ENCODE peak calls at places on chromosomes 7 and 10, in seven cellular contexts. W is SK-N-SH, K is hepatocyte, G is neural progenitor cell, U is GM23248, H is MM.1S, Y is PC-3. Z is an unnamed sample.

GRCh38 chr7:70619130-70619529 is 512.8 kb upstream of the GALNT17 start:
- DNase-seq in W (peak; percentile 58), Y (no peak), H (no peak), G (peak; percentile 69), U (no peak), K (no peak), Z (peak; percentile 55)

GRCh38 chr7:44618754-44619153 is 12.3 kb downstream of the OGDH start:
- DNase-seq in K (peak; percentile 63), H (no peak), G (no peak), Y (peak; percentile 86), W (no peak), U (no peak), Z (no peak)

GRCh38 chr10:119393421-119393820 is 149.1 kb downstream of the RGS10 start:
- DNase-seq in U (no peak), K (no peak), H (no peak), W (no peak), Y (no peak), G (no peak), Z (no peak)

GRCh38 chr7:135879238-135879637 is 97.9 kb downstream of the MTPN start:
- DNase-seq in G (no peak), Y (peak; percentile 40), U (peak; percentile 24), K (no peak), H (no peak), W (no peak), Z (no peak)

GRCh38 chr7:77235280-77235679 is 35.7 kb upstream of the FGL2 start:
- DNase-seq in G (no peak), U (peak; percentile 80), W (no peak), H (no peak), K (no peak), Y (no peak), Z (no peak)

GRCh38 chr10:69757553-69758309 is 44.0 kb upstream of the COL13A1 start:
- DNase-seq in Y (peak; percentile 47), H (no peak), K (peak; percentile 75), U (peak; percentile 53), W (peak; percentile 82), G (no peak), Z (no peak)

GRCh38 chr7:55171157-55171556 is 152.3 kb downstream of the EGFR start:
- DNase-seq in W (no peak), G (no peak), K (no peak), U (no peak), Y (no peak), H (no peak), Z (no peak)

GRCh38 chr10:78491812-78492211 is 458.1 kb downstream of the RPS24 start:
- DNase-seq in H (no peak), G (no peak), W (no peak), U (peak; percentile 65), K (no peak), Y (peak; percentile 95), Z (no peak)

GRCh38 chr7:30367561-30367960 is 83.2 kb downstream of the ZNRF2 start:
- DNase-seq in G (no peak), K (no peak), Y (no peak), W (no peak), H (no peak), U (no peak), Z (no peak)

GRCh38 chr10:102926842-102927241 is 8.7 kb downstream of the CNNM2 start:
- DNase-seq in H (no peak), Y (no peak), W (no peak), U (no peak), G (no peak), K (no peak), Z (no peak)

GRCh38 chr7:30445770-30446169 is 32.8 kb downstream of the NOD1 start:
- DNase-seq in U (peak; percentile 58), K (peak; percentile 46), W (no peak), G (peak; percentile 15), H (peak; percentile 94), Y (no peak), Z (peak; percentile 74)

GRCh38 chr7:108211382-108212201 is 81.4 kb upstream of the LAMB4 start:
- DNase-seq in U (peak; percentile 53), Y (peak; percentile 85), W (no peak), G (no peak), H (peak; percentile 97), K (no peak), Z (peak; percentile 32)

GRCh38 chr7:137695494-137695893 is 151.3 kb downstream of the DGKI start:
- DNase-seq in G (no peak), H (no peak), W (no peak), U (no peak), Y (no peak), K (no peak), Z (no peak)

GRCh38 chr10:98694014-98694413 is 247.3 kb upstream of the HPS1 start:
- DNase-seq in U (peak; percentile 10), H (no peak), G (no peak), Y (no peak), W (no peak), K (no peak), Z (no peak)

GRCh38 chr7:40827217-40828085 is 692.6 kb downstream of the SUGCT start:
- DNase-seq in H (no peak), G (peak; percentile 55), U (peak; percentile 58), K (peak; percentile 14), W (no peak), Y (no peak), Z (peak; percentile 16)

GRCh38 chr10:34918060-34918840 is 103.2 kb upstream of the PARD3 start:
- DNase-seq in H (no peak), W (no peak), U (no peak), K (no peak), G (no peak), Y (no peak), Z (peak; percentile 36)

GRCh38 chr10:3524086-3524960 is 260.7 kb downstream of the KLF6 start:
- DNase-seq in H (no peak), W (no peak), G (no peak), K (no peak), Y (no peak), U (no peak), Z (no peak)

GRCh38 chr7:151727579-151728285 is 149.2 kb downstream of the PRKAG2 start:
- DNase-seq in H (no peak), K (peak; percentile 89), G (peak; percentile 56), U (peak; percentile 100), Y (peak; percentile 98), W (peak; percentile 79), Z (no peak)

GRCh38 chr10:547591-548081 is 141.8 kb downstream of the DIP2C start:
- DNase-seq in K (no peak), Y (no peak), G (no peak), U (no peak), W (peak; percentile 70), H (no peak), Z (no peak)

GRCh38 chr7:42237162-42237821 is at the start of gene GLI3:
- DNase-seq in Y (peak; percentile 88), G (peak; percentile 96), W (peak; percentile 54), U (peak; percentile 93), H (peak; percentile 86), K (peak; percentile 89), Z (peak; percentile 93)

GRCh38 chr10:15370741-15371701 is at the start of gene FAM171A1:
- DNase-seq in Y (peak; percentile 40), U (peak; percentile 82), H (peak; percentile 73), W (peak; percentile 93), G (peak; percentile 91), K (peak; percentile 89), Z (peak; percentile 78)

GRCh38 chr10:7986851-7987250 is 67.6 kb upstream of the GATA3 start:
- DNase-seq in K (no peak), W (no peak), Y (no peak), G (no peak), U (no peak), H (no peak), Z (no peak)

DNA sequence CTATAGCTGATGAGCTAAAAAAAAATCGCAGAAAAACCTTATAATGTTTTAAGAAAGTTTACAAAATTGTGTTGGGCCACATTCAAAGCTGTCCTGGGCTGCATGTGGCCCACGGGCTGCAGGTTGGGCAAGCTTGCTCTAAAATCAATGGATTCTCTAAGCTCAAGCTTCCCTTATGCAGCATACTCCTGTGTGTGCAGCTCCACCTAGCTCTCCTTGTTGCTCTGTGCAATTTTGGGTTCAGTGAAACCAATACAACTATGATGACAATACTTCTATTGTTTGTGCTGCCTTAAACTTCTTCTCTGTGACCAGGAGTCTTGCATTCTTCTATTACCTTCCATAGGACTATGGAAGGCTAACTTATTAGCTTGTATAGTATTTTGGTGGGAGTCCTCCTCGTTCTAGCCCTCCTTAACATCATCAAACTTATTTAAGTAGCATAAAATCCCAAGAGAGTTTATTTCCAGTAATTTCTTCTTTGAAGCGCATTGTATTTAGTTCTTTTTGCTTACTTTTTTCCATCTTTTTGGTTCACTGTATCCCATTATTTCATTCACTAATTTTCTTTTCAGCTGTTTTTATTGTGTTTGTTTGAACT is 170.9 kb upstream of the SMIM30 start:
- DNase-seq in W (peak; percentile 42), Y (peak; percentile 56), U (peak; percentile 79), H (peak; percentile 58), G (peak; percentile 66), K (peak; percentile 39), Z (peak; percentile 57)
- TF ChIP-seq EZH2phosphoT487 in W (no peak), Y (no peak), U (no peak), H (no peak), G (no peak), K (no peak), Z (no peak)

GRCh38 chr10:95756061-95756751 is at the start of gene ENTPD1:
- DNase-seq in W (no peak), H (no peak), U (no peak), G (peak; percentile 15), Y (no peak), K (no peak), Z (peak; percentile 59)
- H3K79me2 ChIP-seq in W (no peaks in the 10 kb centered on the region), H (no peaks in the 10 kb centered on the region), U (no peaks in the 10 kb centered on the region), G (no peaks in the 10 kb centered on the region), Y (no peaks in the 10 kb centered on the region), K (no peaks in the 10 kb centered on the region), Z (no peaks in the 10 kb centered on the region)

DNA sequence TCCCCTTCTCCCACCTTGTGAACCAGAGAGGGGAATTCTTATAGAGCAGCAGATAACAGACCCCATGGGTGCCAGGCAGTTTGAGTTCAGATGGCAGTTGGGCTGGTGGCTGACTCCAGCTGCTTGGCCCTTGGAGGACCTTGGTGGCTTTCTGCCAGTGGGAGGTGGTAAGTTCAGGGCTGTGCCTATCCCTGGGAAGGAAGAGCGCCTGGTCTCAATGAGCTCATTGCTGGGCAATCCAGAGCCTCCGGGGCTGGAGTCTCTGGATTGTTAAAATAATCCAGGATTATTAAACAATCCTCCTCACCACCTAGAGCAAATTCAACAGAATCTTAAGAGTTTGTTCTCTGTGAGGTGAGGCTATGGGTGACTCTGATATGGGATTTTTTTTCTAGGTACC is 105.2 kb downstream of the FANK1 start:
- DNase-seq in H (no peak), U (peak; percentile 50), Y (no peak), W (no peak), G (no peak), K (no peak), Z (no peak)
- H3K4me2 ChIP-seq in H (no peak overlapping the region), U (no peak overlapping the region), Y (no peak overlapping the region), W (no peak overlapping the region), G (no peak overlapping the region), K (no peak overlapping the region), Z (no peak overlapping the region)

DNA sequence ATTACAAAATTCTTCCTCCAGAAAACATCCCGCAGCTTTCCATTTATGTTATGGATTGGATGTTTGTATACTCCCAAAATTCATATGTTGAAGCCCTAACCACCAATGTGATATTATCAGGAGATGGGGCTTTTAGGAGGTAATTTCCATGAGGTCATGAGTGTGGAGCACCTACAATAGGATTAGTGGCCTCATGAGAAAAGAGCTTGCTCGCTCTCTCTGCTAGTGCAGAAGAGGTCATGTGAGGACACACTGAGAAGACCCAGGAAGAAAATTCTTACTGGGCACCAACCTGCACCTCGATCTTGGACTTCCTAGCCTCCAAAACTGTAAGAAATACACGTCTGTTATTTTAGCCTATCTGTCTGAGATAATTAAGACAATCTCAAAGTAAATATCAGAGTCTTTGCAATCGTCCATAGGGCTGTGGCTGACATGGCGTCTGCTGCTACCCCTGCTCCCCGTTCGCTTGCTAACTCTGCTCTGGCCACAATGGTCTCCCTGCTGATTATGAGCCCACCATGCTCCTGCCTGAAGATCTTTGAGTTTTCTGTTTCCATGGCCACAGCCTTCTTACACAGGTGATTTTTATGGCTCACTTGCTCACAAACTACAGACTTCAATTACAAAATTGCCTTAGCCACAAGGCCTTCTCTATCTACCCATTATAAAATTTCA is 333.3 kb downstream of the CACNA2D1 start:
- DNase-seq in W (no peak), G (peak; percentile 38), H (no peak), U (no peak), Y (no peak), K (no peak), Z (no peak)
- TF ChIP-seq EZH2phosphoT487 in W (no peak), G (no peak), H (no peak), U (no peak), Y (no peak), K (no peak), Z (no peak)